ENCODE peak calls at places on chromosome 5, in four cellular contexts. One of them, this sample, is unnamed.
A peak's percentile ranks its signal among the peaks of the same experiment; 100 is the strongest.

GRCh38 chr5:1415059-1415425 is 30.2 kb downstream of the SLC6A3 start:
- DNase-seq in KG1: no peak
- DNase-seq in stimulated activated CD4-positive, alpha-beta T cell treated with anti-CD3 and anti-CD28 coated beads, Interleukin-1b, Interleukin-23, amount 100 ng/mL, for 48 hours: no peak
- DNase-seq in memory B cell: no peak
- DNase-seq in this sample: no peak

GRCh38 chr5:127072861-127073846 is at the start of gene C5orf63:
- DNase-seq in stimulated activated CD4-positive, alpha-beta T cell treated with anti-CD3 and anti-CD28 coated beads, Interleukin-1b, Interleukin-23, amount 100 ng/mL, for 48 hours: peak; percentile 79
- DNase-seq in memory B cell: peak; percentile 59
- DNase-seq in KG1: no peak
- DNase-seq in this sample: no peak

GRCh38 chr5:147939431-147940114 is 33.2 kb upstream of the C5orf46 start:
- DNase-seq in KG1: no peak
- DNase-seq in memory B cell: no peak
- DNase-seq in stimulated activated CD4-positive, alpha-beta T cell treated with anti-CD3 and anti-CD28 coated beads, Interleukin-1b, Interleukin-23, amount 100 ng/mL, for 48 hours: no peak
- DNase-seq in this sample: no peak

GRCh38 chr5:14452685-14453084 is 128.9 kb upstream of the OTULINL start:
- DNase-seq in memory B cell: no peak
- DNase-seq in stimulated activated CD4-positive, alpha-beta T cell treated with anti-CD3 and anti-CD28 coated beads, Interleukin-1b, Interleukin-23, amount 100 ng/mL, for 48 hours: no peak
- DNase-seq in KG1: no peak
- DNase-seq in this sample: no peak

GRCh38 chr5:79201206-79201605 is 34.7 kb upstream of the JMY start:
- DNase-seq in KG1: no peak
- DNase-seq in stimulated activated CD4-positive, alpha-beta T cell treated with anti-CD3 and anti-CD28 coated beads, Interleukin-1b, Interleukin-23, amount 100 ng/mL, for 48 hours: no peak
- DNase-seq in memory B cell: no peak
- DNase-seq in this sample: no peak

GRCh38 chr5:116750626-116751188 is 176.1 kb upstream of the SEMA6A start:
- DNase-seq in memory B cell: no peak
- DNase-seq in KG1: no peak
- DNase-seq in stimulated activated CD4-positive, alpha-beta T cell treated with anti-CD3 and anti-CD28 coated beads, Interleukin-1b, Interleukin-23, amount 100 ng/mL, for 48 hours: no peak
- DNase-seq in this sample: no peak

GRCh38 chr5:6176294-6176693 is 202.1 kb downstream of the MED10 start:
- DNase-seq in memory B cell: no peak
- DNase-seq in stimulated activated CD4-positive, alpha-beta T cell treated with anti-CD3 and anti-CD28 coated beads, Interleukin-1b, Interleukin-23, amount 100 ng/mL, for 48 hours: no peak
- DNase-seq in KG1: no peak
- DNase-seq in this sample: no peak

GRCh38 chr5:2887401-2888348 is 136.2 kb upstream of the IRX2 start:
- DNase-seq in stimulated activated CD4-positive, alpha-beta T cell treated with anti-CD3 and anti-CD28 coated beads, Interleukin-1b, Interleukin-23, amount 100 ng/mL, for 48 hours: no peak
- DNase-seq in KG1: no peak
- DNase-seq in memory B cell: no peak
- DNase-seq in this sample: no peak

GRCh38 chr5:179914032-179914755 is 6.5 kb upstream of the TBC1D9B start:
- DNase-seq in memory B cell: no peak
- DNase-seq in KG1: no peak
- DNase-seq in stimulated activated CD4-positive, alpha-beta T cell treated with anti-CD3 and anti-CD28 coated beads, Interleukin-1b, Interleukin-23, amount 100 ng/mL, for 48 hours: no peak
- DNase-seq in this sample: no peak